ENCODE peak calls at places on chromosomes 5 and 9, in six cellular contexts. S is fibroblast of the aortic adventitia, Y is astrocyte of the spinal cord, A is right lobe of liver, D is cardiac muscle cell, H is tibial nerve. V is an unnamed sample.

GRCh38 chr9:19812194-19812593 is 23.4 kb upstream of the SLC24A2 start:
- DNase-seq in A (no peak), S (no peak), H (no peak), D (no peak), Y (no peak), V (no peak)

GRCh38 chr9:69822091-69822750 is 1.6 kb downstream of the CFAP95 start:
- DNase-seq in S (peak; percentile 62), H (no peak), Y (peak; percentile 79), A (no peak), D (no peak), V (peak; percentile 92)

GRCh38 chr5:172713113-172713808 is 57.7 kb downstream of the DUSP1 start:
- DNase-seq in S (no peak), A (peak; percentile 76), H (no peak), D (peak; percentile 52), Y (peak; percentile 29), V (peak; percentile 81)

GRCh38 chr5:82105457-82105856 is 133.6 kb downstream of the ATG10 start:
- DNase-seq in A (no peak), H (no peak), Y (no peak), S (peak; percentile 3), D (no peak), V (no peak)

GRCh38 chr5:104967806-104968205 is 1405.2 kb upstream of the NUDT12 start:
- DNase-seq in H (no peak), S (no peak), A (no peak), Y (no peak), D (no peak), V (no peak)

GRCh38 chr5:19547640-19548039 is 440.4 kb downstream of the CDH18 start:
- DNase-seq in H (no peak), D (no peak), Y (peak; percentile 89), A (no peak), S (peak; percentile 88), V (no peak)

GRCh38 chr5:89230178-89230577 is 347.2 kb upstream of the MEF2C start:
- DNase-seq in S (no peak), D (no peak), A (no peak), H (no peak), Y (no peak), V (no peak)

GRCh38 chr5:37568018-37568753 is 189.1 kb downstream of the WDR70 start:
- DNase-seq in A (no peak), D (no peak), S (no peak), H (no peak), Y (no peak), V (no peak)

GRCh38 chr5:76818844-76819831 is at the start of gene F2RL1:
- DNase-seq in D (peak; percentile 68), H (no peak), Y (peak; percentile 90), A (peak; percentile 81), S (peak; percentile 61), V (peak; percentile 94)

GRCh38 chr5:41524174-41524573 is 13.8 kb upstream of the PLCXD3 start:
- DNase-seq in S (no peak), D (peak; percentile 28), Y (no peak), A (no peak), H (no peak), V (peak; percentile 15)

GRCh38 chr9:133126697-133127339 is 5.8 kb upstream of the RALGDS start:
- DNase-seq in S (no peak), D (no peak), A (no peak), Y (no peak), H (no peak), V (no peak)

GRCh38 chr9:6187272-6187671 is 28.3 kb upstream of the IL33 start:
- DNase-seq in Y (no peak), S (no peak), H (no peak), D (no peak), A (no peak), V (no peak)

GRCh38 chr5:82538339-82539034 is 260.3 kb upstream of the RPS23 start:
- DNase-seq in D (no peak), H (no peak), A (no peak), S (peak; percentile 99), Y (peak; percentile 38), V (no peak)

GRCh38 chr9:78054180-78054579 is 22.6 kb upstream of the GNAQ start:
- DNase-seq in A (no peak), S (no peak), H (no peak), Y (no peak), D (no peak), V (no peak)

GRCh38 chr5:171518916-171519315 is 99.5 kb downstream of the FGF18 start:
- DNase-seq in D (no peak), S (no peak), H (no peak), A (no peak), Y (no peak), V (no peak)

GRCh38 chr5:42949348-42950090 is 90.6 kb downstream of the ANXA2R start:
- DNase-seq in H (no peak), A (peak; percentile 66), Y (peak; percentile 81), S (peak; percentile 82), D (no peak), V (peak; percentile 90)

GRCh38 chr9:87648606-87649005 is 77.3 kb upstream of the CTSL start:
- DNase-seq in H (no peak), Y (no peak), D (no peak), S (no peak), A (no peak), V (no peak)

GRCh38 chr9:78146241-78146640 is 89.6 kb upstream of the CEP78 start:
- DNase-seq in D (no peak), A (no peak), Y (no peak), H (no peak), S (peak; percentile 4), V (no peak)

GRCh38 chr9:93091453-93092081 is 4.5 kb upstream of the CARD19 start:
- DNase-seq in Y (peak; percentile 80), H (no peak), D (no peak), A (peak; percentile 42), S (peak; percentile 82), V (no peak)

GRCh38 chr5:154370730-154371334 is 75.0 kb upstream of the SAP30L start:
- DNase-seq in H (no peak), A (no peak), Y (no peak), S (peak; percentile 26), D (no peak), V (no peak)

GRCh38 chr9:114338187-114338586 is 8.5 kb downstream of the ORM2 start:
- DNase-seq in A (no peak), Y (no peak), D (no peak), S (no peak), H (no peak), V (no peak)

GRCh38 chr5:180197016-180197702 is 11.9 kb downstream of the RASGEF1C start:
- DNase-seq in S (no peak), A (no peak), D (no peak), Y (no peak), H (no peak), V (no peak)

GRCh38 chr5:83899351-83899970 is 178.8 kb upstream of the HAPLN1 start:
- DNase-seq in Y (peak; percentile 46), H (no peak), S (peak; percentile 56), A (no peak), D (no peak), V (no peak)

GRCh38 chr5:82165740-82166530 is 112.2 kb downstream of the RPS23 start:
- DNase-seq in H (peak; percentile 44), D (peak; percentile 82), S (peak; percentile 96), A (peak; percentile 70), Y (peak; percentile 92), V (peak; percentile 70)

GRCh38 chr9:82923410-82924242 is 139.3 kb downstream of the RASEF start:
- DNase-seq in Y (peak; percentile 32), A (no peak), H (no peak), D (no peak), S (no peak), V (no peak)

GRCh38 chr5:143862260-143862659 is 50.3 kb downstream of the HMHB1 start:
- DNase-seq in A (no peak), Y (no peak), D (no peak), H (no peak), S (no peak), V (no peak)

GRCh38 chr5:143865421-143865820 is 53.5 kb downstream of the HMHB1 start:
- DNase-seq in H (no peak), Y (no peak), A (no peak), D (no peak), S (no peak), V (no peak)

GRCh38 chr5:143860211-143860610 is 48.2 kb downstream of the HMHB1 start:
- DNase-seq in H (no peak), S (no peak), A (no peak), D (no peak), Y (no peak), V (no peak)
- H3K4me3 ChIP-seq in H (no peak overlapping the region), S (no peak overlapping the region), A (no peak overlapping the region), D (no peak overlapping the region), Y (no peak overlapping the region), V (no peak overlapping the region)

GRCh38 chr9:91948423-91949292 is 1.4 kb downstream of the ROR2 start:
- DNase-seq in H (no peak), Y (no peak), A (no peak), D (peak; percentile 76), S (peak; percentile 45), V (peak; percentile 53)
- H3K4me3 ChIP-seq in H (peak overlapping the region; percentile 21), Y (peak overlapping the region; percentile 48), A (peak overlapping the region; percentile 18), D (peak overlapping the region; percentile 98), S (peak overlapping the region; percentile 78), V (peak overlapping the region; percentile 64)

GRCh38 chr9:130187523-130187846 is 15.3 kb downstream of the NCS1 start:
- DNase-seq in Y (no peak), S (no peak), D (no peak), H (no peak), A (no peak), V (no peak)
- H3K4me3 ChIP-seq in Y (no peak overlapping the region), S (peak overlapping the region; percentile 5), D (no peak overlapping the region), H (no peak overlapping the region), A (no peak overlapping the region), V (no peak overlapping the region)

GRCh38 chr9:129406278-129407225 is 214.3 kb downstream of the C9orf50 start:
- DNase-seq in A (peak; percentile 58), D (no peak), S (no peak), Y (no peak), H (no peak), V (peak; percentile 65)
- H3K4me3 ChIP-seq in A (no peak overlapping the region), D (no peak overlapping the region), S (no peak overlapping the region), Y (no peak overlapping the region), H (no peak overlapping the region), V (no peak overlapping the region)